ENCODE peak calls at places on chromosomes 3 and 15, in five cellular contexts. One of them, this sample, is unnamed.
A peak's percentile ranks its signal among the peaks of the same experiment; 100 is the strongest.

GRCh38 chr15:62821384-62822131 is 221.0 kb upstream of the TPM1 start:
- DNase-seq in H1: no peak
- DNase-seq in GM12878: no peak
- DNase-seq in K562: no peak
- DNase-seq in HepG2: peak; percentile 86
- DNase-seq in this sample: no peak

GRCh38 chr3:36303286-36303685 is 77.0 kb upstream of the STAC start:
- DNase-seq in HepG2: no peak
- DNase-seq in K562: no peak
- DNase-seq in H1: no peak
- DNase-seq in GM12878: no peak
- DNase-seq in this sample: no peak

GRCh38 chr3:112407214-112407887 is 74.4 kb downstream of the CD200 start:
- DNase-seq in H1: no peak
- DNase-seq in GM12878: peak; percentile 54
- DNase-seq in HepG2: no peak
- DNase-seq in K562: no peak
- DNase-seq in this sample: no peak

GRCh38 chr15:69648215-69648614 is 195.6 kb downstream of the RPLP1 start:
- DNase-seq in HepG2: no peak
- DNase-seq in H1: no peak
- DNase-seq in K562: no peak
- DNase-seq in GM12878: no peak
- DNase-seq in this sample: no peak

GRCh38 chr15:78204351-78205309 is 29.7 kb downstream of the ACSBG1 start:
- DNase-seq in GM12878: no peak
- DNase-seq in HepG2: no peak
- DNase-seq in H1: no peak
- DNase-seq in K562: no peak
- DNase-seq in this sample: no peak

GRCh38 chr15:79027532-79028410 is 62.8 kb downstream of the RASGRF1 start:
- DNase-seq in GM12878: no peak
- DNase-seq in H1: no peak
- DNase-seq in HepG2: peak; percentile 34
- DNase-seq in K562: no peak
- DNase-seq in this sample: no peak

GRCh38 chr15:91537868-91538267 is 315.6 kb upstream of the SLCO3A1 start:
- DNase-seq in K562: no peak
- DNase-seq in HepG2: no peak
- DNase-seq in GM12878: no peak
- DNase-seq in H1: no peak
- DNase-seq in this sample: no peak

GRCh38 chr3:195802261-195802701 is 9.4 kb downstream of the MUC4 start:
- DNase-seq in HepG2: no peak
- DNase-seq in GM12878: no peak
- DNase-seq in H1: no peak
- DNase-seq in K562: no peak
- DNase-seq in this sample: no peak

GRCh38 chr15:39602143-39602542 is 21.3 kb downstream of the THBS1 start:
- DNase-seq in HepG2: peak; percentile 40
- DNase-seq in H1: no peak
- DNase-seq in GM12878: no peak
- DNase-seq in K562: no peak
- DNase-seq in this sample: no peak

GRCh38 chr15:30649952-30650929 is 24.3 kb downstream of the ARHGAP11B start:
- DNase-seq in HepG2: no peak
- DNase-seq in H1: no peak
- DNase-seq in GM12878: peak; percentile 69
- DNase-seq in K562: no peak
- DNase-seq in this sample: peak; percentile 24

GRCh38 chr3:127773752-127774395 is 48.4 kb downstream of the MGLL start:
- DNase-seq in GM12878: no peak
- DNase-seq in HepG2: no peak
- DNase-seq in K562: no peak
- DNase-seq in H1: no peak
- DNase-seq in this sample: no peak
- TF ChIP-seq TAF1 in GM12878: no peak
- TF ChIP-seq TAF1 in HepG2: no peak
- TF ChIP-seq TAF1 in K562: no peak
- TF ChIP-seq TAF1 in H1: no peak
- TF ChIP-seq TAF1 in this sample: no peak

GRCh38 chr3:60274646-60275045 is 976.6 kb downstream of the FHIT start:
- DNase-seq in H1: no peak
- DNase-seq in HepG2: no peak
- DNase-seq in GM12878: no peak
- DNase-seq in K562: no peak
- DNase-seq in this sample: no peak

GRCh38 chr3:60269829-60270266 is 981.4 kb downstream of the FHIT start:
- DNase-seq in K562: peak; percentile 53
- DNase-seq in GM12878: no peak
- DNase-seq in HepG2: no peak
- DNase-seq in H1: no peak
- DNase-seq in this sample: no peak

GRCh38 chr3:60276615-60277014 is 974.6 kb downstream of the FHIT start:
- DNase-seq in HepG2: no peak
- DNase-seq in K562: no peak
- DNase-seq in H1: no peak
- DNase-seq in GM12878: no peak
- DNase-seq in this sample: no peak

GRCh38 chr3:60277376-60277800 is 973.9 kb downstream of the FHIT start:
- DNase-seq in H1: no peak
- DNase-seq in HepG2: no peak
- DNase-seq in GM12878: no peak
- DNase-seq in K562: peak; percentile 45
- DNase-seq in this sample: no peak

GRCh38 chr3:60274098-60274497 is 977.2 kb downstream of the FHIT start:
- DNase-seq in HepG2: no peak
- DNase-seq in GM12878: no peak
- DNase-seq in K562: no peak
- DNase-seq in H1: no peak
- DNase-seq in this sample: no peak
- TF ChIP-seq POLR2AphosphoS5 in HepG2: no peak
- TF ChIP-seq POLR2AphosphoS5 in GM12878: no peak
- TF ChIP-seq POLR2AphosphoS5 in K562: no peak
- TF ChIP-seq POLR2AphosphoS5 in H1: no peak
- TF ChIP-seq POLR2AphosphoS5 in this sample: no peak

DNA sequence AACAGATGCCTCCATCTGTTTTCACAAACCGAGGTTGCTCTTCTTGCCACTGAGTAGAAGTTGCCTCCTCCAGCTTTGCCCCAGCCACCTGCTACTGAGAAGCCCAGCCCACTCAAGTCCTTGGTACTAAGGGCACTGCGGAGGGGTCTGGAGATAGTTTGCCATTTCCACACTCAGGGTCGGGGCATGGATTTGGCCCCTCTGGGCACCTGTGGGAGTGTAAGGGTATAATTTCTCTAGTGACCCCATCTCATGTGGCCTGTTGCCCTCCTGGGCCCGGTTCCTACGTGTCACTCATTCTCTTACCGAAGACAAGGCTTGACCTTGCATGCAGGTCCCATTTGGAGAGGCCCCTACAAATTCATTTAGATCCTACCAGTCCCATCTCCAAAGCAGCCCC is 79.0 kb downstream of the THSD4 start:
- DNase-seq in K562: no peak
- DNase-seq in H1: no peak
- DNase-seq in HepG2: no peak
- DNase-seq in GM12878: no peak
- DNase-seq in this sample: no peak
- TF ChIP-seq TAF1 in K562: no peak
- TF ChIP-seq TAF1 in H1: no peak
- TF ChIP-seq TAF1 in HepG2: no peak
- TF ChIP-seq TAF1 in GM12878: no peak
- TF ChIP-seq TAF1 in this sample: no peak

GRCh38 chr3:71583569-71584215 is at the start of gene FOXP1:
- DNase-seq in HepG2: peak; percentile 66
- DNase-seq in K562: peak; percentile 43
- DNase-seq in GM12878: no peak
- DNase-seq in H1: no peak
- DNase-seq in this sample: no peak
- TF ChIP-seq POLR2AphosphoS5 in HepG2: peak; percentile 7
- TF ChIP-seq POLR2AphosphoS5 in K562: no peak
- TF ChIP-seq POLR2AphosphoS5 in GM12878: no peak
- TF ChIP-seq POLR2AphosphoS5 in H1: peak; percentile 74
- TF ChIP-seq POLR2AphosphoS5 in this sample: no peak

GRCh38 chr3:167611718-167612117 is 42.0 kb downstream of the WDR49 start:
- DNase-seq in H1: no peak
- DNase-seq in HepG2: no peak
- DNase-seq in GM12878: no peak
- DNase-seq in K562: no peak
- DNase-seq in this sample: no peak
- TF ChIP-seq TAF1 in H1: no peak
- TF ChIP-seq TAF1 in HepG2: no peak
- TF ChIP-seq TAF1 in GM12878: no peak
- TF ChIP-seq TAF1 in K562: no peak
- TF ChIP-seq TAF1 in this sample: no peak

DNA sequence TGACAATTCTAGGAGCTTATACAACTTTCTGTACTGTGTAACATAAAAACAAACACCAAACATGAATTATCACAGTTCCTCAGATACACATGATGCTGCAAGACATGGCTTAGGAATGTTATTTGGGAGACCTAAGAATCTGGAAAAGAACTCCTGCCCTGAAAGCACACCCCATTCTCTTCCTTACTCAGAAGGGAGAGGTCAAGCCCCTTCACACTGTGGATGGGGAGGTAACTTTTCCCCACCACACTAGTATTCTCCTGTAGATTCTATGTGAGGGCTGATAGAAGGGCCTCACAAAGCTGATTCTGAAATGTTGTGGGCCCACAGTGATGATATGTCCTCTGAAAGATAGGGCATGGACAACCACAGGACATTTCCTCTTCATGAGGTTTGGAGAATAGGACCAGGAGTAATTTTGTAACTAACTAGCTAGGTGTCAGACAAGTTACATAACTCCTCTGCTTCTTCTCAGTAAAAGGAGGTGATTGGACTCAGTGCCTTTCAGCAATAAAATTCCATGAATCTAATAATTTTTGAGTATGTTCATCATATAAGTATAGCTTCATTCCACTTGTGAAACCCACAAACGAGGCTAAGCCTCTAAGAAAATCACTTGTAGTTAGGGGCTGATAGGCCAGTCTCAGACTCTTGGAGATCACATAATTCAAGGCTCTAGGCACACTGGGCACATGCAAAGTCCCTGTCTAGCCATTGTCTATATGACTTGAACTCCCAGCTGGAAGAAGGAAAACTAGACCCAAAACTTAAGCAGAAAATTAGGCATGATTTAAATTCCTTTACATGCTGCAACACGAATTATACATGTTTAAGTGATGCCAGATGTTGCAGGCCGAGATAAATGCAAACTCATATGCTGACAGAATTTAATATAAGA is 7.5 kb downstream of the PTX3 start:
- DNase-seq in K562: no peak
- DNase-seq in HepG2: no peak
- DNase-seq in H1: no peak
- DNase-seq in GM12878: no peak
- DNase-seq in this sample: no peak
- TF ChIP-seq POLR2AphosphoS5 in K562: no peak
- TF ChIP-seq POLR2AphosphoS5 in HepG2: no peak
- TF ChIP-seq POLR2AphosphoS5 in H1: no peak
- TF ChIP-seq POLR2AphosphoS5 in GM12878: no peak
- TF ChIP-seq POLR2AphosphoS5 in this sample: no peak